ENCODE peak calls at places on chromosomes 16 and 17, in four cellular contexts. One of them, this sample, is unnamed.

GRCh38 chr16:57873218-57873617 is 70.9 kb upstream of the KIFC3 start:
- DNase-seq in brain microvascular endothelial cell: no peak
- DNase-seq in A549: no peak
- DNase-seq in ascending aorta: no peak
- DNase-seq in this sample: no peak

GRCh38 chr16:2777231-2777902 is at the start of gene ELOB:
- DNase-seq in A549: peak
- DNase-seq in brain microvascular endothelial cell: peak
- DNase-seq in ascending aorta: peak
- DNase-seq in this sample: peak

GRCh38 chr16:27448531-27449433 is 46.8 kb downstream of the IL21R start:
- DNase-seq in A549: no peak
- DNase-seq in ascending aorta: no peak
- DNase-seq in brain microvascular endothelial cell: no peak
- DNase-seq in this sample: no peak

GRCh38 chr16:73217654-73218053 is 169.7 kb upstream of the ZFHX3 start:
- DNase-seq in ascending aorta: no peak
- DNase-seq in A549: no peak
- DNase-seq in brain microvascular endothelial cell: no peak
- DNase-seq in this sample: no peak

GRCh38 chr16:74740795-74741304 is 33.8 kb downstream of the FA2H start:
- DNase-seq in ascending aorta: no peak
- DNase-seq in brain microvascular endothelial cell: no peak
- DNase-seq in A549: peak
- DNase-seq in this sample: peak

GRCh38 chr17:82200743-82201497 is 11.7 kb downstream of the CCDC57 start:
- DNase-seq in brain microvascular endothelial cell: no peak
- DNase-seq in ascending aorta: no peak
- DNase-seq in A549: no peak
- DNase-seq in this sample: no peak

GRCh38 chr17:17539591-17539990 is 43.4 kb upstream of the RASD1 start:
- DNase-seq in brain microvascular endothelial cell: no peak
- DNase-seq in A549: no peak
- DNase-seq in ascending aorta: no peak
- DNase-seq in this sample: no peak

GRCh38 chr16:31350275-31351005 is 4.5 kb upstream of the ITGAX start:
- DNase-seq in A549: no peak
- DNase-seq in brain microvascular endothelial cell: no peak
- DNase-seq in ascending aorta: no peak
- DNase-seq in this sample: no peak

GRCh38 chr17:7612294-7612640 is 2.4 kb downstream of the FXR2 start:
- DNase-seq in brain microvascular endothelial cell: no peak
- DNase-seq in ascending aorta: no peak
- DNase-seq in A549: no peak
- DNase-seq in this sample: no peak

GRCh38 chr17:67056746-67057490 is 12.6 kb downstream of the CACNG1 start:
- DNase-seq in brain microvascular endothelial cell: no peak
- DNase-seq in A549: no peak
- DNase-seq in ascending aorta: peak
- DNase-seq in this sample: no peak

GRCh38 chr17:68295086-68295485 is 3.8 kb downstream of the ARSG start:
- DNase-seq in brain microvascular endothelial cell: no peak
- DNase-seq in ascending aorta: no peak
- DNase-seq in A549: no peak
- DNase-seq in this sample: no peak

GRCh38 chr17:19614900-19615299 is 33.7 kb upstream of the ALDH3A2 start:
- DNase-seq in A549: no peak
- DNase-seq in ascending aorta: no peak
- DNase-seq in brain microvascular endothelial cell: no peak
- DNase-seq in this sample: no peak

GRCh38 chr16:85270365-85270764 is 158.1 kb upstream of the CIBAR2 start:
- DNase-seq in A549: no peak
- DNase-seq in brain microvascular endothelial cell: no peak
- DNase-seq in ascending aorta: no peak
- DNase-seq in this sample: no peak

GRCh38 chr16:89723279-89724250 is 2.2 kb downstream of the ZNF276 start:
- DNase-seq in ascending aorta: no peak
- DNase-seq in A549: no peak
- DNase-seq in brain microvascular endothelial cell: no peak
- DNase-seq in this sample: peak

GRCh38 chr17:42422412-42422957 is 571 bp downstream of the CAVIN1 start:
- DNase-seq in brain microvascular endothelial cell: no peak
- DNase-seq in ascending aorta: no peak
- DNase-seq in A549: peak
- DNase-seq in this sample: no peak

GRCh38 chr17:48352630-48353029 is 77.4 kb downstream of the SKAP1 start:
- DNase-seq in brain microvascular endothelial cell: no peak
- DNase-seq in A549: no peak
- DNase-seq in ascending aorta: no peak
- DNase-seq in this sample: peak

GRCh38 chr17:56074366-56074765 is 78.9 kb upstream of the ANKFN1 start:
- DNase-seq in A549: no peak
- DNase-seq in brain microvascular endothelial cell: no peak
- DNase-seq in ascending aorta: no peak
- DNase-seq in this sample: no peak

GRCh38 chr16:80591071-80591935 is 50.5 kb downstream of the DYNLRB2 start:
- DNase-seq in ascending aorta: no peak
- DNase-seq in brain microvascular endothelial cell: no peak
- DNase-seq in A549: no peak
- DNase-seq in this sample: no peak

GRCh38 chr17:68694791-68695485 is 93.8 kb upstream of the FAM20A start:
- DNase-seq in brain microvascular endothelial cell: no peak
- DNase-seq in A549: no peak
- DNase-seq in ascending aorta: no peak
- DNase-seq in this sample: peak

GRCh38 chr17:82272495-82273326 is 789 bp downstream of the CSNK1D start:
- DNase-seq in brain microvascular endothelial cell: no peak
- DNase-seq in A549: no peak
- DNase-seq in ascending aorta: peak
- DNase-seq in this sample: no peak

GRCh38 chr17:78528541-78528940 is 48.7 kb downstream of the DNAH17 start:
- DNase-seq in brain microvascular endothelial cell: no peak
- DNase-seq in ascending aorta: no peak
- DNase-seq in A549: no peak
- DNase-seq in this sample: no peak

GRCh38 chr17:42458497-42459255 is at the start of gene ATP6V0A1:
- DNase-seq in brain microvascular endothelial cell: peak
- DNase-seq in ascending aorta: peak
- DNase-seq in A549: peak
- DNase-seq in this sample: peak

GRCh38 chr17:46000757-46001156 is 1.7 kb downstream of the STH start:
- DNase-seq in brain microvascular endothelial cell: no peak
- DNase-seq in A549: no peak
- DNase-seq in ascending aorta: no peak
- DNase-seq in this sample: no peak

GRCh38 chr17:80586464-80587228 is 42.0 kb downstream of the RPTOR start:
- DNase-seq in brain microvascular endothelial cell: peak
- DNase-seq in ascending aorta: no peak
- DNase-seq in A549: no peak
- DNase-seq in this sample: no peak
- H3K4me3 ChIP-seq in brain microvascular endothelial cell: peak
- H3K4me3 ChIP-seq in ascending aorta: peak
- H3K4me3 ChIP-seq in A549: no peak
- H3K4me3 ChIP-seq in this sample: no peak

GRCh38 chr16:3908951-3909437 is 28.5 kb upstream of the CREBBP start:
- DNase-seq in ascending aorta: no peak
- DNase-seq in brain microvascular endothelial cell: no peak
- DNase-seq in A549: no peak
- DNase-seq in this sample: no peak
- TF ChIP-seq CTCF in ascending aorta: no peak
- TF ChIP-seq CTCF in brain microvascular endothelial cell: no peak
- TF ChIP-seq CTCF in A549: no peak
- TF ChIP-seq CTCF in this sample: no peak

GRCh38 chr16:83040174-83040573 is 413.4 kb downstream of the CDH13 start:
- DNase-seq in ascending aorta: no peak
- DNase-seq in brain microvascular endothelial cell: peak
- DNase-seq in A549: no peak
- DNase-seq in this sample: peak

GRCh38 chr16:83031524-83031923 is 404.8 kb downstream of the CDH13 start:
- DNase-seq in A549: no peak
- DNase-seq in brain microvascular endothelial cell: peak
- DNase-seq in ascending aorta: no peak
- DNase-seq in this sample: no peak

GRCh38 chr16:83037884-83038283 is 411.1 kb downstream of the CDH13 start:
- DNase-seq in brain microvascular endothelial cell: no peak
- DNase-seq in A549: no peak
- DNase-seq in ascending aorta: no peak
- DNase-seq in this sample: no peak

GRCh38 chr16:83037102-83037501 is 410.3 kb downstream of the CDH13 start:
- DNase-seq in brain microvascular endothelial cell: no peak
- DNase-seq in A549: no peak
- DNase-seq in ascending aorta: no peak
- DNase-seq in this sample: no peak
- H3K4me3 ChIP-seq in brain microvascular endothelial cell: no peak
- H3K4me3 ChIP-seq in A549: no peak
- H3K4me3 ChIP-seq in ascending aorta: no peak
- H3K4me3 ChIP-seq in this sample: no peak

GRCh38 chr17:28948873-28949184 is 2.5 kb downstream of the PHF12 start:
- DNase-seq in ascending aorta: no peak
- DNase-seq in brain microvascular endothelial cell: peak
- DNase-seq in A549: no peak
- DNase-seq in this sample: peak

GRCh38 chr17:28950752-28951427 is 428 bp downstream of the PHF12 start:
- DNase-seq in A549: no peak
- DNase-seq in ascending aorta: no peak
- DNase-seq in brain microvascular endothelial cell: no peak
- DNase-seq in this sample: no peak

GRCh38 chr17:28950017-28950751 is 1.1 kb downstream of the PHF12 start:
- DNase-seq in A549: peak
- DNase-seq in ascending aorta: peak
- DNase-seq in brain microvascular endothelial cell: peak
- DNase-seq in this sample: peak

GRCh38 chr17:28948342-28948741 is 3.0 kb downstream of the PHF12 start:
- DNase-seq in brain microvascular endothelial cell: no peak
- DNase-seq in ascending aorta: no peak
- DNase-seq in A549: no peak
- DNase-seq in this sample: no peak

DNA sequence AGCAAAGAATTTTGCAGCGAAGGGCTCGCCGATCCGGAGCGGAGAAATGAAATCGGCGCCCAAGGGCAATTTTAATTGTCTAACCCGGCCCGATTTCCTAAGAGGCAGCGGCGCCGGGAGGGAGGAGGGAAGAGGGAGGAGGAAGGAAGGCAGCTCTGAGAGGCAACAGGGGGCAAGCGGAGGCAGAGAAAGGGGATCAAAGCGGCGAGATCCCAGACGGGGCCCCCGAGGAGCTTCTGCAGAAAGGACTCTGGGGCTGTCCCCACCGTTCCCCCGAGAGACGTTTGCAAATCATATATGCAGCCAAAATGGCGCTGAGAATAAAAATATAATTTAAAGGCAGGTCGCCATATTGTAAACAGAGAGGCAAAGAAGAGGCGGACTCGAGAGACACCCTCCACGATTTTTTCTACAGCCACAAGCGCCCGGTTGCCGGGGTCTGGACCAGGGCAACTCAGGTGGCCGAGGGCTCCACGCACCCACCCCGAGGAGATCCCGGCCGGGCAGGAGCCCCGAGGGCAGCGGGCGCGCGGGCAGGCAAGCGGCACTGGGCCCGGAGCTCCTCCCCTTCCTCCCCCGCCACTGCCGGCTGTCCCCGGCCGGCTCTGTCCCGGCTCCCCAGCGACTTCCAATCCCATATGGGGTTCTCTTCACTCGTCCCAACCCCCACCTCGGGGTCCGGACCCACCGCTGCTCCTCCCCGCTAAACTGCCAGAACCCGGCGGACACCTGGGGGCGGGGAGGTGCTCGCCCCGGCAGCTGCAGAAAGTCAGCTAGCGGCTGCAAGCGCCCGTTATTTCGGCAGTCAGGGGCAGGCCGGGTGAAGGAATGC is 1.9 kb downstream of the PHF12 start:
- DNase-seq in ascending aorta: peak
- DNase-seq in A549: peak
- DNase-seq in brain microvascular endothelial cell: peak
- DNase-seq in this sample: peak
- TF ChIP-seq CTCF in ascending aorta: no peak
- TF ChIP-seq CTCF in A549: no peak
- TF ChIP-seq CTCF in brain microvascular endothelial cell: no peak
- TF ChIP-seq CTCF in this sample: no peak